ENCODE peak calls at places on chromosomes 1 and 21, in seven cellular contexts. Z is neuronal stem cell, W is trophoblast cell, V is H9, X is IMR-90, P is mesendoderm, H is H1. K is an unnamed sample.

GRCh38 chr1:87176514-87176913 is 152.2 kb upstream of the LMO4 start:
- DNase-seq in Z (no peak), H (no peak), P (no peak), X (no peak), W (no peak), V (no peak), K (no peak)

GRCh38 chr1:229758101-229759036 is 132.3 kb downstream of the URB2 start:
- DNase-seq in V (no peak), X (peak), Z (no peak), W (peak), P (peak), H (no peak), K (no peak)

GRCh38 chr1:155466617-155466972 is 96.0 kb downstream of the ASH1L start:
- DNase-seq in X (no peak), W (no peak), Z (no peak), P (no peak), H (no peak), V (no peak), K (no peak)

GRCh38 chr1:3822421-3822820 is 26.1 kb upstream of the LRRC47 start:
- DNase-seq in X (no peak), V (no peak), Z (no peak), H (no peak), W (no peak), P (no peak), K (no peak)

GRCh38 chr1:227268943-227269342 is 49.3 kb downstream of the CDC42BPA start:
- DNase-seq in V (no peak), H (no peak), X (no peak), P (no peak), Z (no peak), W (no peak), K (peak)

GRCh38 chr21:35976481-35976880 is 83.8 kb downstream of the SETD4 start:
- DNase-seq in X (no peak), V (no peak), P (no peak), W (no peak), Z (no peak), H (no peak), K (no peak)

GRCh38 chr1:4174291-4175200 is 274.5 kb upstream of the C1orf174 start:
- DNase-seq in P (no peak), Z (no peak), V (no peak), X (no peak), H (peak), W (no peak), K (no peak)

GRCh38 chr1:191151321-191151807 is 673.7 kb upstream of the BRINP3 start:
- DNase-seq in P (no peak), W (no peak), X (no peak), V (peak), H (no peak), Z (no peak), K (no peak)

GRCh38 chr1:55965981-55966461 is 613.3 kb downstream of the PLPP3 start:
- DNase-seq in V (no peak), P (no peak), W (peak), H (no peak), X (peak), Z (no peak), K (no peak)

GRCh38 chr1:219535021-219535420 is 77.9 kb downstream of the ZC3H11B start:
- DNase-seq in H (no peak), Z (no peak), V (no peak), W (no peak), P (no peak), X (no peak), K (peak)

GRCh38 chr21:37746849-37747248 is 169.4 kb downstream of the KCNJ6 start:
- DNase-seq in P (no peak), V (no peak), Z (no peak), H (no peak), X (no peak), W (no peak), K (no peak)

GRCh38 chr1:33560680-33561079 is 88.2 kb downstream of the ZSCAN20 start:
- DNase-seq in V (no peak), Z (no peak), P (peak), W (peak), H (no peak), X (peak), K (no peak)

GRCh38 chr1:203140076-203140475 is 12.6 kb downstream of the ADORA1 start:
- DNase-seq in W (no peak), H (no peak), X (no peak), V (no peak), Z (no peak), P (no peak), K (no peak)

GRCh38 chr21:39730418-39731107 is 14.4 kb upstream of the IGSF5 start:
- DNase-seq in Z (no peak), W (peak), X (no peak), H (no peak), V (no peak), P (no peak), K (no peak)

GRCh38 chr1:39969531-39970270 is 14.8 kb downstream of the MFSD2A start:
- DNase-seq in H (no peak), V (no peak), W (peak), X (no peak), Z (no peak), P (no peak), K (no peak)

DNA sequence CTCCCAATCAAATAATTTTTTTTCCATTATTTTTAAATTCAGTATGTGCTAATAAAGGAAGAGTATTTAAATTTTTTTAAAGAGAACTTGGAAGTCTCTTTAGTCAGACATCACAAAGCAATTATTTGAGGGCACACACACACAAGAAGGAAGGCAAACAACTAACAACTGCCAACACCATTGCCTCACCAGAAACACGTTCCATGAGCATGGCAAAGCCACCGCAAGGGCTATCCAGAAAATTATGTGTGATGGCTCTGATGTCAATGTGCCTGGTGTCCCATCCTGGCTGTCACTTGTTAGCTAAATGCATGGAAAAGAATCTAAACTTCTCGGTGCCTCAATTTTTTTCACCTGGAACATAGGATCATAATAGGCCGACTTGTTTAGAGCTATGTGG is 262.9 kb downstream of the SEC16B start:
- DNase-seq in W (no peak), P (no peak), V (no peak), H (no peak), Z (no peak), X (no peak), K (no peak)
- H3K18ac ChIP-seq in W (no peak), P (no peak), V (no peak), H (no peak), Z (no peak), X (no peak), K (no peak)

GRCh38 chr1:215282557-215282956 is 200.0 kb downstream of the KCNK2 start:
- DNase-seq in X (peak), W (peak), P (peak), H (no peak), V (no peak), Z (no peak), K (peak)

GRCh38 chr1:215276582-215276981 is 194.0 kb downstream of the KCNK2 start:
- DNase-seq in H (no peak), P (no peak), X (no peak), Z (no peak), V (no peak), W (no peak), K (no peak)

GRCh38 chr1:215277537-215277936 is 195.0 kb downstream of the KCNK2 start:
- DNase-seq in Z (no peak), V (no peak), P (no peak), H (no peak), X (peak), W (no peak), K (peak)

GRCh38 chr1:215284966-215285365 is 202.4 kb downstream of the KCNK2 start:
- DNase-seq in X (peak), V (no peak), Z (no peak), P (no peak), H (no peak), W (no peak), K (peak)

DNA sequence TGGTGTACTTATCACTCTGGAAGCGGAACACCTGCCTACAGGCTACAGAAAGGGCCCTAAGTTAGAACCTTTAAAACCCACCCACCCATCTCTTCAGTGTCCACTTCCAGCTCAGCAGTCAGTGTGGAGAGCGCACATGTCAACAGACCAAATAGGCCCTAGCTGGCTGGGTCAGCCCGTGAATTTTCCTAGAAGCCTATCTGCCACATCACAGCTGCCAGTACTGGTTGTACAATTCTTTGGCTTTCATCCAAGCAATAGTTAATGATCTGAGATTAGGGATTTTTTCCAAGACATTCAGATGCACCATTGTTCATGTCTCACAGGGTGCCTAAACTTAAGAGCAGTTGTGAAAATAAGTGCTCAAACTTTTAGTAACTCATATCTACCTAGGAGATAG is 197.1 kb downstream of the KCNK2 start:
- DNase-seq in V (no peak), H (no peak), P (no peak), Z (no peak), X (no peak), W (no peak), K (no peak)
- H3K18ac ChIP-seq in V (no peak), H (no peak), P (no peak), Z (no peak), X (no peak), W (no peak), K (peak)

GRCh38 chr1:83102630-83103071 is 896.3 kb downstream of the TTLL7 start:
- DNase-seq in W (peak), Z (peak), V (no peak), X (peak), H (no peak), P (peak), K (peak)

GRCh38 chr1:83110156-83110555 is 888.8 kb downstream of the TTLL7 start:
- DNase-seq in X (no peak), H (no peak), V (no peak), Z (no peak), P (no peak), W (no peak), K (no peak)

GRCh38 chr1:83100133-83100532 is 898.8 kb downstream of the TTLL7 start:
- DNase-seq in H (no peak), V (no peak), W (no peak), X (no peak), P (no peak), Z (no peak), K (no peak)

GRCh38 chr1:83109692-83110091 is 889.2 kb downstream of the TTLL7 start:
- DNase-seq in H (no peak), W (peak), X (no peak), Z (no peak), P (no peak), V (no peak), K (no peak)

GRCh38 chr1:83104558-83104957 is 894.4 kb downstream of the TTLL7 start:
- DNase-seq in V (no peak), X (no peak), W (no peak), Z (no peak), H (no peak), P (no peak), K (no peak)
- H3K18ac ChIP-seq in V (no peak), X (no peak), W (no peak), Z (no peak), H (no peak), P (no peak), K (peak)

GRCh38 chr1:91201174-91201573 is 179.3 kb upstream of the ZNF644 start:
- DNase-seq in H (no peak), Z (no peak), P (no peak), W (no peak), X (no peak), V (no peak), K (no peak)
- H3K18ac ChIP-seq in H (no peak), Z (no peak), P (no peak), W (no peak), X (no peak), V (no peak), K (no peak)

GRCh38 chr1:111733996-111734369 is 5.2 kb downstream of the INKA2 start:
- DNase-seq in H (no peak), Z (no peak), X (no peak), V (peak), W (no peak), P (no peak), K (no peak)

GRCh38 chr1:111735321-111735720 is 3.9 kb downstream of the INKA2 start:
- DNase-seq in X (peak), H (no peak), V (no peak), W (no peak), P (no peak), Z (no peak), K (no peak)

GRCh38 chr1:111735858-111736544 is 3.2 kb downstream of the INKA2 start:
- DNase-seq in V (peak), H (peak), Z (no peak), P (peak), W (no peak), X (peak), K (peak)

GRCh38 chr1:111733183-111733995 is 5.8 kb downstream of the INKA2 start:
- DNase-seq in H (peak), V (no peak), W (peak), X (peak), P (peak), Z (no peak), K (peak)

DNA sequence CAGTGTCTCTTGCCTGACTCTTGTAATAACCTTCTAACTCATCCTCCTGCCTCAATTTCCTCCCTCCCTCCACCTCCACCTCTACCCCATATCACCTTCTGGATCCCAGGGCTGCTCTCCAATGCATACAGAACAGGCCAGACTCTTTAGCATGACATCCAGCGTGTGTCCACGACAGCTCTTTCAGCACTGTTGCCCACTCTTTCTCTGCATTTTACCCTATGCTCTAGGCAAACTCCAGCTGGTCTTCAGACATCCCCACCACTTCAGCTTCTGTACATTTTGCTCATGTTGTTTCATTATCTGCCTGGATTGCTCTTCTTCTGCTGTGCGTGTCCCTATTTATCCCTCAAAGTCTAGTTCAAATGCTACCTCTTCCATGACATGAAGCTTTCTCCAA is 4.8 kb downstream of the INKA2 start:
- DNase-seq in Z (no peak), X (no peak), W (no peak), P (no peak), H (no peak), V (no peak), K (no peak)
- H3K18ac ChIP-seq in Z (no peak), X (no peak), W (no peak), P (no peak), H (no peak), V (no peak), K (peak)

DNA sequence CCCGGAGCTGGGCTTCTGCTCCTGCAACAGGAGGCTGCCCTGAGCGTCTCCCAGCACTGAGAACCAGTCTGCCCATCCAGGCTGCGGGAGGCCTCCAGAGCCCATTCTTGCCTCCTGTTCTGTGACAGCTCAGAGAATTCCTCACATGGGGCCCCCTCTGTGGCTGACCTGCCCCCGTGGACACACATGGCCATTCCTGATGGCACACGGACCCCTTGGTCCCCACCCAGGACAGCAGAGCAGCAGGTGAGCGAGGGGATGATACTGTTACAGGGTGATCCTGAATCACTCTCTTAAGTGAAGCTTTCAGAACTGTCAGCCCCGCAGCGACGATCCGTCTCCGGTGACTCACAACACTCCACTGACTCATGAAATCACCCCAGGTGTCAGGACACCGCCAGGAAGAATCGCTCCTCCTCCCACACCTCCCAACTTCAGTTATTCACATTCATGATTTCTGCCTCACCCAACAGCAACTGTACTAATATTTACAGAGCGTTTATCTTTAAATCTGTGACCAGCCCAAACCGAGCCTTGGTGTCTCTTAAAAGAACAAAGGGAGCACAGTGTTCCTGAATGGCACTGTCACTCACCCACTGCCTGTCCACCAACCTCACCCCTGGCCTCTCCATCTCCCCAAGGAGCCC is 22.5 kb downstream of the CHD5 start:
- DNase-seq in V (no peak), P (peak), X (peak), Z (no peak), W (peak), H (no peak), K (peak)
- H3K18ac ChIP-seq in V (no peak), P (no peak), X (no peak), Z (peak), W (no peak), H (no peak), K (no peak)

GRCh38 chr1:43048601-43049011 is 89.9 kb upstream of the SLC2A1 start:
- DNase-seq in X (no peak), P (peak), H (no peak), V (no peak), Z (no peak), W (peak), K (peak)
- H3K18ac ChIP-seq in X (no peak), P (no peak), H (no peak), V (no peak), Z (no peak), W (peak), K (no peak)

DNA sequence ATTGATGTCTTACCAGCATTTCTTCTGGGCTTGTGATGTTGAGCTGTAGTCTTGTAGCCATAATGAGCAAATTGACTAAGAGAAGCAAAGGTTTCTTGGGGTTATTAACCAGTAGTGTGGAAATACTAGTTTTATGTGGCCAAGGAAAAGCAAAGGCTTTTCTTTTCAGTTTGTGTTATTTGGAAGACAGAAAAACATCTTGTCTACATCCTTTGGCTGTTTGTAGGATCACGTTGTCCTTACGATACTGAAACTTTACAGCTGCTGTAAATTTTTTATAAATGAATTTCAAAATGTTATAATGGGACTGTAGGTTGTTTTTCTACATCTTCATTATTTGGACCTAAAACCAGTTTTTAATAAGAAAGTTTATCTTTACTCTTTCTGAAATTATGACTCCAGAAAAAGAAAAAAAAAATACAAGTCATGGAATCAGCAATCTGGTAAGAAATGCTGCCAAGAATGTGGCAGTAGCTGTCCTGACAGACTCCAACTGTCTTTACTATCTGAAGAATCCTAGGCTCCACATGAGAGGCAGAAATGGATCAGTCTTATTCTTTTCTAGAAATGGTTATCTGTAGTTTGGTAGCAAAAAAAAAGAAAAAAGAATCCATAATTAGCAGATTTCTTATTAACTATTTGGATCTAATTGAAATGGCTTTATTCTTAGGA is 41.6 kb upstream of the QSOX1 start:
- DNase-seq in Z (no peak), P (no peak), H (no peak), W (peak), X (peak), V (no peak), K (peak)
- H3K18ac ChIP-seq in Z (no peak), P (no peak), H (no peak), W (no peak), X (peak), V (no peak), K (no peak)